ENCODE peak calls at places on chromosome 18, in ten cellular contexts. One of them, this sample, is unnamed.

GRCh38 chr18:23207191-23207955 is 72.1 kb downstream of the CABLES1 start:
- DNase-seq in KBM-7: peak
- DNase-seq in upper lobe of left lung: no peak
- DNase-seq in cardiac septum: no peak
- DNase-seq in stimulated activated CD8-positive, alpha-beta memory T cell treated with anti-CD3 and anti-CD28 coated beads, Interleukin-12 subunit alpha, Interleukin-12 subunit beta, amount 100 ng/mL, for 1 hour: no peak
- DNase-seq in lower lobe of right lung: no peak
- DNase-seq in activated CD4-positive, alpha-beta T cell treated with anti-CD3 and anti-CD28 coated beads, Interleukin-2, amount 50 U/mL, for 24 hours: no peak
- DNase-seq in T-helper 9 cell: no peak
- DNase-seq in adrenal gland: no peak
- DNase-seq in CD4-positive, alpha-beta T cell: no peak
- DNase-seq in this sample: no peak

GRCh38 chr18:31942301-31942998 is 478 bp downstream of the TRAPPC8 start:
- DNase-seq in KBM-7: peak
- DNase-seq in upper lobe of left lung: peak
- DNase-seq in cardiac septum: no peak
- DNase-seq in stimulated activated CD8-positive, alpha-beta memory T cell treated with anti-CD3 and anti-CD28 coated beads, Interleukin-12 subunit alpha, Interleukin-12 subunit beta, amount 100 ng/mL, for 1 hour: no peak
- DNase-seq in lower lobe of right lung: peak
- DNase-seq in activated CD4-positive, alpha-beta T cell treated with anti-CD3 and anti-CD28 coated beads, Interleukin-2, amount 50 U/mL, for 24 hours: no peak
- DNase-seq in T-helper 9 cell: no peak
- DNase-seq in adrenal gland: no peak
- DNase-seq in CD4-positive, alpha-beta T cell: no peak
- DNase-seq in this sample: no peak

GRCh38 chr18:27540126-27540525 is 355.0 kb upstream of the CHST9 start:
- DNase-seq in KBM-7: no peak
- DNase-seq in upper lobe of left lung: no peak
- DNase-seq in cardiac septum: no peak
- DNase-seq in stimulated activated CD8-positive, alpha-beta memory T cell treated with anti-CD3 and anti-CD28 coated beads, Interleukin-12 subunit alpha, Interleukin-12 subunit beta, amount 100 ng/mL, for 1 hour: no peak
- DNase-seq in lower lobe of right lung: no peak
- DNase-seq in activated CD4-positive, alpha-beta T cell treated with anti-CD3 and anti-CD28 coated beads, Interleukin-2, amount 50 U/mL, for 24 hours: no peak
- DNase-seq in T-helper 9 cell: no peak
- DNase-seq in adrenal gland: no peak
- DNase-seq in CD4-positive, alpha-beta T cell: no peak
- DNase-seq in this sample: no peak

GRCh38 chr18:4017479-4017878 is 437.6 kb downstream of the DLGAP1 start:
- DNase-seq in KBM-7: no peak
- DNase-seq in upper lobe of left lung: no peak
- DNase-seq in cardiac septum: no peak
- DNase-seq in stimulated activated CD8-positive, alpha-beta memory T cell treated with anti-CD3 and anti-CD28 coated beads, Interleukin-12 subunit alpha, Interleukin-12 subunit beta, amount 100 ng/mL, for 1 hour: no peak
- DNase-seq in lower lobe of right lung: no peak
- DNase-seq in activated CD4-positive, alpha-beta T cell treated with anti-CD3 and anti-CD28 coated beads, Interleukin-2, amount 50 U/mL, for 24 hours: no peak
- DNase-seq in T-helper 9 cell: no peak
- DNase-seq in adrenal gland: no peak
- DNase-seq in CD4-positive, alpha-beta T cell: no peak
- DNase-seq in this sample: no peak

GRCh38 chr18:35478520-35479435 is 19.0 kb downstream of the INO80C start:
- DNase-seq in KBM-7: no peak
- DNase-seq in upper lobe of left lung: no peak
- DNase-seq in cardiac septum: no peak
- DNase-seq in stimulated activated CD8-positive, alpha-beta memory T cell treated with anti-CD3 and anti-CD28 coated beads, Interleukin-12 subunit alpha, Interleukin-12 subunit beta, amount 100 ng/mL, for 1 hour: no peak
- DNase-seq in lower lobe of right lung: no peak
- DNase-seq in activated CD4-positive, alpha-beta T cell treated with anti-CD3 and anti-CD28 coated beads, Interleukin-2, amount 50 U/mL, for 24 hours: peak
- DNase-seq in T-helper 9 cell: no peak
- DNase-seq in adrenal gland: peak
- DNase-seq in CD4-positive, alpha-beta T cell: no peak
- DNase-seq in this sample: no peak

GRCh38 chr18:50649821-50650220 is 89.9 kb downstream of the MAPK4 start:
- DNase-seq in KBM-7: no peak
- DNase-seq in upper lobe of left lung: no peak
- DNase-seq in cardiac septum: peak
- DNase-seq in stimulated activated CD8-positive, alpha-beta memory T cell treated with anti-CD3 and anti-CD28 coated beads, Interleukin-12 subunit alpha, Interleukin-12 subunit beta, amount 100 ng/mL, for 1 hour: no peak
- DNase-seq in lower lobe of right lung: peak
- DNase-seq in activated CD4-positive, alpha-beta T cell treated with anti-CD3 and anti-CD28 coated beads, Interleukin-2, amount 50 U/mL, for 24 hours: no peak
- DNase-seq in T-helper 9 cell: no peak
- DNase-seq in adrenal gland: peak
- DNase-seq in CD4-positive, alpha-beta T cell: no peak
- DNase-seq in this sample: no peak

GRCh38 chr18:27645929-27646328 is 460.8 kb upstream of the CHST9 start:
- DNase-seq in KBM-7: no peak
- DNase-seq in upper lobe of left lung: no peak
- DNase-seq in cardiac septum: no peak
- DNase-seq in stimulated activated CD8-positive, alpha-beta memory T cell treated with anti-CD3 and anti-CD28 coated beads, Interleukin-12 subunit alpha, Interleukin-12 subunit beta, amount 100 ng/mL, for 1 hour: no peak
- DNase-seq in lower lobe of right lung: no peak
- DNase-seq in activated CD4-positive, alpha-beta T cell treated with anti-CD3 and anti-CD28 coated beads, Interleukin-2, amount 50 U/mL, for 24 hours: no peak
- DNase-seq in T-helper 9 cell: no peak
- DNase-seq in adrenal gland: no peak
- DNase-seq in CD4-positive, alpha-beta T cell: no peak
- DNase-seq in this sample: no peak

GRCh38 chr18:9403795-9404564 is 69.4 kb downstream of the TWSG1 start:
- DNase-seq in KBM-7: peak
- DNase-seq in upper lobe of left lung: peak
- DNase-seq in cardiac septum: peak
- DNase-seq in stimulated activated CD8-positive, alpha-beta memory T cell treated with anti-CD3 and anti-CD28 coated beads, Interleukin-12 subunit alpha, Interleukin-12 subunit beta, amount 100 ng/mL, for 1 hour: no peak
- DNase-seq in lower lobe of right lung: no peak
- DNase-seq in activated CD4-positive, alpha-beta T cell treated with anti-CD3 and anti-CD28 coated beads, Interleukin-2, amount 50 U/mL, for 24 hours: no peak
- DNase-seq in T-helper 9 cell: no peak
- DNase-seq in adrenal gland: no peak
- DNase-seq in CD4-positive, alpha-beta T cell: no peak
- DNase-seq in this sample: no peak

GRCh38 chr18:32801236-32801635 is 28.4 kb upstream of the KLHL14 start:
- DNase-seq in KBM-7: no peak
- DNase-seq in upper lobe of left lung: no peak
- DNase-seq in cardiac septum: no peak
- DNase-seq in stimulated activated CD8-positive, alpha-beta memory T cell treated with anti-CD3 and anti-CD28 coated beads, Interleukin-12 subunit alpha, Interleukin-12 subunit beta, amount 100 ng/mL, for 1 hour: no peak
- DNase-seq in lower lobe of right lung: no peak
- DNase-seq in activated CD4-positive, alpha-beta T cell treated with anti-CD3 and anti-CD28 coated beads, Interleukin-2, amount 50 U/mL, for 24 hours: no peak
- DNase-seq in T-helper 9 cell: no peak
- DNase-seq in adrenal gland: no peak
- DNase-seq in CD4-positive, alpha-beta T cell: no peak
- DNase-seq in this sample: no peak

GRCh38 chr18:7000484-7001096 is 117.0 kb downstream of the LAMA1 start:
- DNase-seq in KBM-7: peak
- DNase-seq in upper lobe of left lung: no peak
- DNase-seq in cardiac septum: no peak
- DNase-seq in stimulated activated CD8-positive, alpha-beta memory T cell treated with anti-CD3 and anti-CD28 coated beads, Interleukin-12 subunit alpha, Interleukin-12 subunit beta, amount 100 ng/mL, for 1 hour: no peak
- DNase-seq in lower lobe of right lung: no peak
- DNase-seq in activated CD4-positive, alpha-beta T cell treated with anti-CD3 and anti-CD28 coated beads, Interleukin-2, amount 50 U/mL, for 24 hours: no peak
- DNase-seq in T-helper 9 cell: no peak
- DNase-seq in adrenal gland: no peak
- DNase-seq in CD4-positive, alpha-beta T cell: no peak
- DNase-seq in this sample: no peak

GRCh38 chr18:48600746-48601090 is 61.9 kb downstream of the CTIF start:
- DNase-seq in KBM-7: no peak
- DNase-seq in upper lobe of left lung: no peak
- DNase-seq in cardiac septum: no peak
- DNase-seq in stimulated activated CD8-positive, alpha-beta memory T cell treated with anti-CD3 and anti-CD28 coated beads, Interleukin-12 subunit alpha, Interleukin-12 subunit beta, amount 100 ng/mL, for 1 hour: no peak
- DNase-seq in lower lobe of right lung: no peak
- DNase-seq in activated CD4-positive, alpha-beta T cell treated with anti-CD3 and anti-CD28 coated beads, Interleukin-2, amount 50 U/mL, for 24 hours: no peak
- DNase-seq in T-helper 9 cell: no peak
- DNase-seq in adrenal gland: no peak
- DNase-seq in CD4-positive, alpha-beta T cell: no peak
- DNase-seq in this sample: no peak

GRCh38 chr18:75654928-75655745 is 227.6 kb upstream of the SMIM21 start:
- DNase-seq in KBM-7: no peak
- DNase-seq in upper lobe of left lung: no peak
- DNase-seq in cardiac septum: no peak
- DNase-seq in stimulated activated CD8-positive, alpha-beta memory T cell treated with anti-CD3 and anti-CD28 coated beads, Interleukin-12 subunit alpha, Interleukin-12 subunit beta, amount 100 ng/mL, for 1 hour: no peak
- DNase-seq in lower lobe of right lung: no peak
- DNase-seq in activated CD4-positive, alpha-beta T cell treated with anti-CD3 and anti-CD28 coated beads, Interleukin-2, amount 50 U/mL, for 24 hours: no peak
- DNase-seq in T-helper 9 cell: no peak
- DNase-seq in adrenal gland: no peak
- DNase-seq in CD4-positive, alpha-beta T cell: no peak
- DNase-seq in this sample: no peak

GRCh38 chr18:73577365-73577764 is 570.3 kb downstream of the FBXO15 start:
- DNase-seq in KBM-7: no peak
- DNase-seq in upper lobe of left lung: no peak
- DNase-seq in cardiac septum: no peak
- DNase-seq in stimulated activated CD8-positive, alpha-beta memory T cell treated with anti-CD3 and anti-CD28 coated beads, Interleukin-12 subunit alpha, Interleukin-12 subunit beta, amount 100 ng/mL, for 1 hour: no peak
- DNase-seq in lower lobe of right lung: no peak
- DNase-seq in activated CD4-positive, alpha-beta T cell treated with anti-CD3 and anti-CD28 coated beads, Interleukin-2, amount 50 U/mL, for 24 hours: no peak
- DNase-seq in T-helper 9 cell: no peak
- DNase-seq in adrenal gland: no peak
- DNase-seq in CD4-positive, alpha-beta T cell: no peak
- DNase-seq in this sample: no peak

GRCh38 chr18:25321869-25322268 is 30.1 kb downstream of the ZNF521 start:
- DNase-seq in KBM-7: no peak
- DNase-seq in upper lobe of left lung: no peak
- DNase-seq in cardiac septum: no peak
- DNase-seq in stimulated activated CD8-positive, alpha-beta memory T cell treated with anti-CD3 and anti-CD28 coated beads, Interleukin-12 subunit alpha, Interleukin-12 subunit beta, amount 100 ng/mL, for 1 hour: no peak
- DNase-seq in lower lobe of right lung: no peak
- DNase-seq in activated CD4-positive, alpha-beta T cell treated with anti-CD3 and anti-CD28 coated beads, Interleukin-2, amount 50 U/mL, for 24 hours: no peak
- DNase-seq in T-helper 9 cell: no peak
- DNase-seq in adrenal gland: no peak
- DNase-seq in CD4-positive, alpha-beta T cell: no peak
- DNase-seq in this sample: no peak

GRCh38 chr18:79915161-79916127 is 36.0 kb downstream of the SLC66A2 start:
- DNase-seq in KBM-7: no peak
- DNase-seq in upper lobe of left lung: peak
- DNase-seq in cardiac septum: peak
- DNase-seq in stimulated activated CD8-positive, alpha-beta memory T cell treated with anti-CD3 and anti-CD28 coated beads, Interleukin-12 subunit alpha, Interleukin-12 subunit beta, amount 100 ng/mL, for 1 hour: no peak
- DNase-seq in lower lobe of right lung: peak
- DNase-seq in activated CD4-positive, alpha-beta T cell treated with anti-CD3 and anti-CD28 coated beads, Interleukin-2, amount 50 U/mL, for 24 hours: no peak
- DNase-seq in T-helper 9 cell: no peak
- DNase-seq in adrenal gland: no peak
- DNase-seq in CD4-positive, alpha-beta T cell: no peak
- DNase-seq in this sample: no peak

GRCh38 chr18:7272268-7273049 is 41.6 kb downstream of the LRRC30 start:
- DNase-seq in KBM-7: peak
- DNase-seq in upper lobe of left lung: peak
- DNase-seq in cardiac septum: peak
- DNase-seq in stimulated activated CD8-positive, alpha-beta memory T cell treated with anti-CD3 and anti-CD28 coated beads, Interleukin-12 subunit alpha, Interleukin-12 subunit beta, amount 100 ng/mL, for 1 hour: no peak
- DNase-seq in lower lobe of right lung: peak
- DNase-seq in activated CD4-positive, alpha-beta T cell treated with anti-CD3 and anti-CD28 coated beads, Interleukin-2, amount 50 U/mL, for 24 hours: no peak
- DNase-seq in T-helper 9 cell: no peak
- DNase-seq in adrenal gland: peak
- DNase-seq in CD4-positive, alpha-beta T cell: no peak
- DNase-seq in this sample: no peak

GRCh38 chr18:55781481-55781957 is 193.5 kb upstream of the TCF4 start:
- DNase-seq in KBM-7: peak
- DNase-seq in upper lobe of left lung: no peak
- DNase-seq in cardiac septum: no peak
- DNase-seq in stimulated activated CD8-positive, alpha-beta memory T cell treated with anti-CD3 and anti-CD28 coated beads, Interleukin-12 subunit alpha, Interleukin-12 subunit beta, amount 100 ng/mL, for 1 hour: no peak
- DNase-seq in lower lobe of right lung: no peak
- DNase-seq in activated CD4-positive, alpha-beta T cell treated with anti-CD3 and anti-CD28 coated beads, Interleukin-2, amount 50 U/mL, for 24 hours: no peak
- DNase-seq in T-helper 9 cell: no peak
- DNase-seq in adrenal gland: peak
- DNase-seq in CD4-positive, alpha-beta T cell: no peak
- DNase-seq in this sample: no peak